ENCODE peak calls at places on chromosomes 11 and 22, in five cellular contexts. Z, X, V, N and U are unnamed samples.

GRCh38 chr22:36415415-36416168 is 27.8 kb upstream of the MYH9 start:
- DNase-seq in X (no peak), N (no peak), V (no peak), Z (no peak), U (no peak)

GRCh38 chr11:100876826-100877545 is 189.9 kb downstream of the ARHGAP42 start:
- DNase-seq in Z (no peak), N (no peak), X (no peak), V (no peak), U (no peak)

GRCh38 chr11:2471048-2471803 is 26.4 kb downstream of the KCNQ1 start:
- DNase-seq in X (no peak), N (no peak), V (no peak), Z (no peak), U (no peak)

GRCh38 chr11:70440206-70440605 is 41.9 kb downstream of the CTTN start:
- DNase-seq in Z (no peak), X (no peak), V (no peak), N (no peak), U (no peak)

GRCh38 chr11:86551286-86551685 is 121.1 kb downstream of the ME3 start:
- DNase-seq in V (no peak), X (no peak), N (peak; percentile 18), Z (no peak), U (no peak)

GRCh38 chr11:68609761-68610160 is 74.6 kb upstream of the GAL start:
- DNase-seq in X (no peak), Z (no peak), V (no peak), N (no peak), U (no peak)

GRCh38 chr11:107856981-107857517 is 1.5 kb downstream of the SLC35F2 start:
- DNase-seq in N (no peak), X (peak; percentile 62), V (no peak), Z (no peak), U (no peak)

GRCh38 chr11:119106564-119107537 is at the start of gene C2CD2L:
- DNase-seq in V (peak; percentile 96), X (peak; percentile 72), Z (peak; percentile 92), N (peak; percentile 84), U (peak; percentile 88)

GRCh38 chr11:22432331-22433065 is 94.3 kb downstream of the SLC17A6 start:
- DNase-seq in Z (no peak), N (peak; percentile 17), X (no peak), V (no peak), U (peak; percentile 43)

GRCh38 chr11:12222099-12222751 is 111.8 kb downstream of the MICAL2 start:
- DNase-seq in V (peak; percentile 85), X (no peak), Z (peak; percentile 83), N (no peak), U (no peak)

GRCh38 chr22:38736257-38736570 is 19.6 kb downstream of the SUN2 start:
- DNase-seq in V (no peak), N (no peak), X (no peak), Z (no peak), U (no peak)

GRCh38 chr22:37419916-37420655 is 7.2 kb downstream of the ELFN2 start:
- DNase-seq in X (no peak), V (no peak), N (no peak), Z (no peak), U (no peak)

GRCh38 chr11:17923213-17923612 is 89.6 kb downstream of the SERGEF start:
- DNase-seq in V (no peak), N (no peak), Z (no peak), X (no peak), U (no peak)

GRCh38 chr11:97022942-97023341 is 633.1 kb downstream of the JRKL start:
- DNase-seq in Z (no peak), N (no peak), X (no peak), V (no peak), U (no peak)

GRCh38 chr22:18152519-18152918 is 2.5 kb downstream of the USP18 start:
- DNase-seq in Z (no peak), N (no peak), V (no peak), X (no peak), U (no peak)

GRCh38 chr11:83035070-83035854 is 36.4 kb downstream of the RAB30 start:
- DNase-seq in N (no peak), V (no peak), Z (no peak), X (no peak), U (no peak)
- TF ChIP-seq POLR2A in N (no peak), V (no peak), Z (no peak), X (no peak), U (no peak)

DNA sequence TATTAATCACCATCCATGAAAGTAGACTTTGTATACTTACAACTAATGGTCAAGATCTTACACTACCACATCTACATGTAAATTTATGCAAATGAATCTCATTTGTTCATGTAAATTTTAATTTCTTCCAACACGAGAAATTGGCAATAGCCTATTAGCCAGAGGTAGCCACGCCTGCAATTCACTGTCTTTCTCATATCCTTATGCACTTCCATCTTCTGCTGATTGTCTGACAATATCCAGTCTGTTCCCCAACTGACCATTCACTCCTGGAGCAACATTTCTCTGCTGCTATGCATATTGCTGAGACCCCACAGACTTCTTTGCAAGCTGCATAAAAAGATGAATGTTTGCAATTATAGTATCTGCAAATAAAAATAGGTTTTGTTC is 2.5 kb downstream of the NNMT start:
- DNase-seq in X (no peak), Z (no peak), V (no peak), N (no peak), U (no peak)
- H3K27ac ChIP-seq in X (no peak overlapping the region), Z (peak overlapping the region; percentile 98), V (peak overlapping the region; percentile 85), N (peak overlapping the region; percentile 95), U (no peak overlapping the region)

DNA sequence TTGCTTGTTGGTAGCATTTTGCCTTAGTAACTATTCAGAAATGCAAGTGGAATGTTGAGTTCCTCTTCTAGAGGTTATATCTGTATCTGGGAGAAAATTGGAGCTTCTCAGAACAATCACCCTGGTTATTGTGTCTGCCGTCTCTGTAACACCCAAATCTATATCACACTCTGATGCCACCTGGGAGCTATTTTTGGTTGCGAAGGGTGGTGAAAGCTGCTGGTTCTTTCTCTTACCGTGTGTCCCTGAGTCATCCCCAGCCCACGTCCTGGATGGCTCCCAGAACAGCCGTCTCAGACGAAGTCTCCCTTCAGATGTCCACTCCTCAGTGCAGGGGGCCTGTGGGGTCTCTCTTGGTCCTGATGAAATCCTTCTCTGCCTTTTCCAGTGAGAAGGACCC is 83.5 kb downstream of the C22orf31 start:
- DNase-seq in N (no peak), Z (no peak), X (peak; percentile 40), V (no peak), U (no peak)
- H3K4me1 ChIP-seq in N (peaks cover 26% of the 10 kb centered on the region), Z (peaks cover 41% of the 10 kb centered on the region), X (peaks cover 80% of the 10 kb centered on the region), V (peaks cover 23% of the 10 kb centered on the region), U (peaks cover 24% of the 10 kb centered on the region)

GRCh38 chr11:6319001-6319878 is 1.1 kb downstream of the CAVIN3 start:
- DNase-seq in X (no peak), Z (peak; percentile 59), V (peak; percentile 84), N (peak; percentile 8), U (peak; percentile 43)
- TF ChIP-seq POLR2A in X (no peak), Z (no peak), V (peak; percentile 53), N (peak; percentile 83), U (peak; percentile 13)

DNA sequence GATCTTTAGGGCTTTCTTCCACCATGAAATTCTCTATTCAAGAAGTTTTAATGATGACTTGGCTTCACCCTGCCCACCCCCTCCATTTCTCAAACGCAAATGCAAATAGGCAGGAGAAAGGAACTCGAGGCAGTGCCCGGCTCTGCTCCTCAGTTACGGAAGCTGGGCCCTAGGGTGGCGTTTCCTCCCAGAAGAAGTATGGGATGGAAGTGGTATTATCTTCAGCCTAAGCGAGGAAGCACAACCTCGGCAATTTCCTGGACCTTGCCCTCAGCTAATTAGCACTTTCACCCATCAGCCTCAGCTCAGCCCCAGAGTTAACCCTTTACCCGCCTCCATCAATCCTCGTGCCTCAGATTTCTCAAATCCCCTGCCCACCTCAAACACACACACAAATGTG is 58.2 kb upstream of the LRRC55 start:
- DNase-seq in V (no peak), X (no peak), Z (no peak), N (no peak), U (no peak)
- H3K27ac ChIP-seq in V (no peak overlapping the region), X (no peak overlapping the region), Z (no peak overlapping the region), N (no peak overlapping the region), U (no peak overlapping the region)

GRCh38 chr11:121461843-121462242 is 9.1 kb upstream of the SORL1-AS1 start:
- DNase-seq in V (no peak), N (no peak), Z (no peak), X (no peak), U (no peak)
- H3K4me1 ChIP-seq in V (peaks cover 48% of the 10 kb centered on the region), N (no peaks in the 10 kb centered on the region), Z (peaks cover 56% of the 10 kb centered on the region), X (peaks cover 57% of the 10 kb centered on the region), U (peaks cover 22% of the 10 kb centered on the region)

DNA sequence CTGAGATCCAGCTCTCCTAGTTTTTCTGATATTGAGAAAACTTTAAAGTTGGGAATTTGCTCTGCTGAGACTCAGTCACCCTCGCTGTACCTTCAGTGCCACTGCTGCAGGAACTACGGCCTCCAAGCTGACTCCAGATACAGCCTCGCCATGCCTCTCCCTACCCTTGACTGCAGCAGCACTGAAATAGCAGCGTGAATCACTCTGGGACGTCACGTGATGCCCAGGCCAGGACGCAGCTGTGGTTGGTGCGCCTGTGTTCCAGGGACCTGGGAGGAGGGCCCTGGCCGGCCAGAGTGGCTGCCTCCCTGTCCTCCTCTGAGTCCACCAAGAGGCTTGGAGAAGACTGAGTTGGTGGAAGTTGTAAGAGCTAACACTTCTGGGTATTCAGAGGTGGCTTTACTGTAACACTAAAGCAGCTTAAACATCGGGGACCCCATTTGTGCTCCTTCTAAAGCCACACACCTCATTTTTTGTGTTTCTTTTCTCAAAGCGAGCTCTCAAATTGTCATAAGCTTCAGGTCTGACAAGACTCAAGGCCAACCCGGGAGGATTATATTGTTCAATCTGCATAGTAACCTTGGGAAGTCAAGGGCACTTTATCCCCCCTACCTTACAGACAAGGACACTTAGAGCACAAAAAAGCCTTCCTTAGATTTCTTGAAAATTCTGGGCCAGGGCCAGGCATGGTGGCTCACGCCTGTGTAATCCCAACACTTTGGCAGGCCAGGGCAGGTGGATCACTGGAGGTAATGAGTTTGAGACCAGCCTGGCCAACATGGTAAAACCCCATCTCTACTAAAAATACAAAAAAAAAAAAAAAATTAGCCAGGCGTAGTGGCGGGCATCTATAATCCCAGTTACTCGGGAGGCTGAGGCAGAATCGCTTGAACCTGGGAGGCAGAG is 4.2 kb upstream of the STIP1 start:
- DNase-seq in Z (peak; percentile 70), V (peak; percentile 98), N (peak; percentile 88), X (peak; percentile 72), U (peak; percentile 97)
- TF ChIP-seq POLR2A in Z (peak; percentile 42), V (peak; percentile 83), N (peak; percentile 91), X (peak; percentile 92), U (peak; percentile 90)

GRCh38 chr11:120817131-120817530 is 206.8 kb upstream of the TBCEL start:
- DNase-seq in Z (no peak), N (no peak), X (no peak), V (no peak), U (no peak)

GRCh38 chr11:120818097-120818496 is 205.8 kb upstream of the TBCEL start:
- DNase-seq in X (no peak), N (no peak), Z (no peak), V (no peak), U (no peak)

GRCh38 chr11:120819437-120819836 is 204.5 kb upstream of the TBCEL start:
- DNase-seq in N (no peak), V (no peak), Z (no peak), X (no peak), U (no peak)

GRCh38 chr11:120820040-120820439 is 203.9 kb upstream of the TBCEL start:
- DNase-seq in X (no peak), N (no peak), Z (no peak), V (no peak), U (no peak)

DNA sequence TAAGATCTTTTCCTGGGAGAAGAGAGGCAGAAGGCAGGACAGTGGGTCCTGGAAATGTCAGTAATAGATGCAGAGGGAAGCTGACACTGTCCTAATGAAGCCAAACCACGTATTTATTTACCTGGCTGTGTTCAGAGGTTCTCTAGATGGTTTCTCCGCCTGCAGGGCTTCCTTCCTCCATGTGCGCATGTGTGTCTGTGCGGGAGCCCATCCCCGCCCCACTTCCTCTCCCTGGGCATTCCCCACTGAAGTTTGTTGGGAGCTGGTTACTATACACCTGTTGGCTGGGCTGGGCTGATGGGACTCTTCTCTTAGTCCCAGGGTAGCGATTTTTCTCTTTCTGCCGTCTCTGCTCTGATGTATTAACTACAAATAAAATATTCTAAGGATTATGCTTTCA is 204.9 kb upstream of the TBCEL start:
- DNase-seq in Z (no peak), X (no peak), V (no peak), N (no peak), U (no peak)
- H3K27ac ChIP-seq in Z (no peak overlapping the region), X (no peak overlapping the region), V (no peak overlapping the region), N (no peak overlapping the region), U (no peak overlapping the region)